ENCODE peak calls at places on chromosomes 2 and 18, in eight cellular contexts. One of them, this sample, is unnamed.
A peak's percentile ranks its signal among the peaks of the same experiment; 100 is the strongest.

GRCh38 chr2:109280804-109281203 is 151.8 kb downstream of the SH3RF3 start:
- DNase-seq in GM12865: peak; percentile 14
- DNase-seq in upper lobe of right lung: no peak
- DNase-seq in A549: peak; percentile 9
- DNase-seq in psoas muscle: no peak
- DNase-seq in PC-9: no peak
- DNase-seq in bronchial epithelial cell: no peak
- DNase-seq in brain microvascular endothelial cell: no peak
- DNase-seq in this sample: no peak

GRCh38 chr2:11254100-11254536 is 90.3 kb downstream of the ROCK2 start:
- DNase-seq in GM12865: no peak
- DNase-seq in brain microvascular endothelial cell: no peak
- DNase-seq in upper lobe of right lung: no peak
- DNase-seq in PC-9: no peak
- DNase-seq in bronchial epithelial cell: peak; percentile 30
- DNase-seq in A549: peak; percentile 55
- DNase-seq in psoas muscle: no peak
- DNase-seq in this sample: no peak

GRCh38 chr2:49154140-49154539 is at the start of gene FSHR:
- DNase-seq in bronchial epithelial cell: no peak
- DNase-seq in psoas muscle: no peak
- DNase-seq in PC-9: no peak
- DNase-seq in GM12865: no peak
- DNase-seq in brain microvascular endothelial cell: no peak
- DNase-seq in upper lobe of right lung: no peak
- DNase-seq in A549: no peak
- DNase-seq in this sample: no peak

GRCh38 chr2:148044322-148044721 is 23.4 kb downstream of the MBD5 start:
- DNase-seq in upper lobe of right lung: no peak
- DNase-seq in PC-9: no peak
- DNase-seq in GM12865: no peak
- DNase-seq in brain microvascular endothelial cell: no peak
- DNase-seq in bronchial epithelial cell: peak; percentile 73
- DNase-seq in psoas muscle: no peak
- DNase-seq in A549: peak; percentile 18
- DNase-seq in this sample: no peak

GRCh38 chr2:177164584-177165052 is 48.0 kb upstream of the HNRNPA3 start:
- DNase-seq in GM12865: peak; percentile 84
- DNase-seq in upper lobe of right lung: peak; percentile 82
- DNase-seq in bronchial epithelial cell: peak; percentile 69
- DNase-seq in psoas muscle: peak; percentile 76
- DNase-seq in brain microvascular endothelial cell: peak; percentile 82
- DNase-seq in PC-9: peak; percentile 87
- DNase-seq in A549: peak; percentile 82
- DNase-seq in this sample: peak; percentile 63

GRCh38 chr18:25830787-25831186 is 259.6 kb downstream of the SS18 start:
- DNase-seq in A549: no peak
- DNase-seq in bronchial epithelial cell: no peak
- DNase-seq in GM12865: no peak
- DNase-seq in PC-9: no peak
- DNase-seq in upper lobe of right lung: no peak
- DNase-seq in psoas muscle: peak; percentile 54
- DNase-seq in brain microvascular endothelial cell: peak; percentile 68
- DNase-seq in this sample: no peak

GRCh38 chr2:215415820-215416613 is 19.9 kb downstream of the FN1 start:
- DNase-seq in PC-9: no peak
- DNase-seq in upper lobe of right lung: no peak
- DNase-seq in brain microvascular endothelial cell: no peak
- DNase-seq in psoas muscle: no peak
- DNase-seq in GM12865: no peak
- DNase-seq in bronchial epithelial cell: no peak
- DNase-seq in A549: no peak
- DNase-seq in this sample: no peak

GRCh38 chr18:12726774-12727550 is 24.1 kb downstream of the PSMG2 start:
- DNase-seq in brain microvascular endothelial cell: peak; percentile 78
- DNase-seq in psoas muscle: no peak
- DNase-seq in GM12865: peak; percentile 79
- DNase-seq in A549: peak; percentile 73
- DNase-seq in bronchial epithelial cell: peak; percentile 74
- DNase-seq in upper lobe of right lung: no peak
- DNase-seq in PC-9: peak; percentile 68
- DNase-seq in this sample: peak; percentile 72

GRCh38 chr2:190137561-190137960 is 75.0 kb upstream of the MSTN start:
- DNase-seq in brain microvascular endothelial cell: peak; percentile 22
- DNase-seq in psoas muscle: no peak
- DNase-seq in upper lobe of right lung: no peak
- DNase-seq in PC-9: no peak
- DNase-seq in bronchial epithelial cell: no peak
- DNase-seq in GM12865: no peak
- DNase-seq in A549: no peak
- DNase-seq in this sample: no peak

GRCh38 chr2:105403785-105404698 is 5.2 kb upstream of the FHL2 start:
- DNase-seq in A549: peak; percentile 67
- DNase-seq in bronchial epithelial cell: peak; percentile 100
- DNase-seq in upper lobe of right lung: no peak
- DNase-seq in brain microvascular endothelial cell: peak; percentile 75
- DNase-seq in GM12865: no peak
- DNase-seq in PC-9: peak; percentile 82
- DNase-seq in psoas muscle: no peak
- DNase-seq in this sample: no peak
- TF ChIP-seq CTCF in A549: peak; percentile 37
- TF ChIP-seq CTCF in bronchial epithelial cell: peak; percentile 44
- TF ChIP-seq CTCF in upper lobe of right lung: no peak
- TF ChIP-seq CTCF in brain microvascular endothelial cell: peak; percentile 73
- TF ChIP-seq CTCF in GM12865: peak; percentile 11
- TF ChIP-seq CTCF in PC-9: peak; percentile 64
- TF ChIP-seq CTCF in psoas muscle: peak; percentile 45
- TF ChIP-seq CTCF in this sample: no peak

DNA sequence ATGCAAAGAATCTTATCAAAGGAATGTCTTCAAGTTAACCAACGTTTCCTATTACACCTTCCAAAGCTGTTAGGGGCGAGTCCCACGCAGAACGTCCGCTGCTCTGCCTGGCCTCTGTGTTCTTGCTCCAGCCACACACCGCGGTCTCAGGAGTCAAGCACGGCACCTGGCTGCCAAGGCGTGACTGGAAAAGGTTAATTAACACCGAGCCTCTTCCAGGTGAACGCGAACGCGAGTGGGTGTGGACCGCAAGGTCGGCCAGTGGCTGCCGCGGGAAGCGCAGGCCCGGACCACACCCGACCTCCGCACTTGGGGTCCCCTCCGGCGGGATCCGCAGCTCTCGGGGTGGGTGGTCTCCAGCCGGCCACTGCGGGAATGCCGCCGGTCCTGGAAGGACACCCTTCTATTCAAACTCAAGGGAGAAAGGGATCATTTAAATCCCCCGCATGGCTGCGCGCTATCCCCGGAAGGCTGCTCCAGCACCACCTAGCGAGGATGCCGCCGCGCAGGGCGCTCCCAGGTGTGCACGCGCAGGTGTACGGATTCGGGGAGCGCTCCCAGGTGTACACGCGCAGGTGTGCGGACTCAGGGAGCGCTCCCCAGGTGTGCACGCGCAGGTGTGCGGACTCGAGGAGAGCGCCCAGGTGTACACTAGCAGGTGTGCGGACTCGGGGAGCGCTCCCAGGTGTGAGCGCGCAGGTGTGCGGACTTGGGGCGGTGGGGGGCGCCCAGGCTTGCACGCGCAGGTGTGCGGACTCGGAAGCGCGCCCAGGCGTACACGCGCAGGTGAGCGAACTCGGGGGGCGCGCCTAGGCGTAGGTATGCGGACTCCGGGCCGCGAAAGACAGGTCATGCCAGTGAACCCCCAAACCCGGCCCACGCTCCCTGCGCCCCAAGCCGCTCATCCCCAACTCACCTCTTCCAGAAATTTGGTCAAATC is 662 bp downstream of the CYB5A start:
- DNase-seq in upper lobe of right lung: peak; percentile 88
- DNase-seq in A549: no peak
- DNase-seq in GM12865: peak; percentile 7
- DNase-seq in brain microvascular endothelial cell: no peak
- DNase-seq in PC-9: peak; percentile 73
- DNase-seq in bronchial epithelial cell: peak; percentile 54
- DNase-seq in psoas muscle: no peak
- DNase-seq in this sample: peak; percentile 21
- TF ChIP-seq CTCF in upper lobe of right lung: peak; percentile 18
- TF ChIP-seq CTCF in A549: no peak
- TF ChIP-seq CTCF in GM12865: no peak
- TF ChIP-seq CTCF in brain microvascular endothelial cell: peak; percentile 9
- TF ChIP-seq CTCF in PC-9: no peak
- TF ChIP-seq CTCF in bronchial epithelial cell: peak; percentile 73
- TF ChIP-seq CTCF in psoas muscle: no peak
- TF ChIP-seq CTCF in this sample: no peak

GRCh38 chr18:34942276-34942675 is 98.9 kb upstream of the MAPRE2 start:
- DNase-seq in brain microvascular endothelial cell: peak; percentile 22
- DNase-seq in bronchial epithelial cell: no peak
- DNase-seq in upper lobe of right lung: no peak
- DNase-seq in GM12865: no peak
- DNase-seq in PC-9: no peak
- DNase-seq in psoas muscle: no peak
- DNase-seq in A549: no peak
- DNase-seq in this sample: no peak
- TF ChIP-seq CTCF in brain microvascular endothelial cell: no peak
- TF ChIP-seq CTCF in bronchial epithelial cell: no peak
- TF ChIP-seq CTCF in upper lobe of right lung: no peak
- TF ChIP-seq CTCF in GM12865: no peak
- TF ChIP-seq CTCF in PC-9: no peak
- TF ChIP-seq CTCF in psoas muscle: no peak
- TF ChIP-seq CTCF in A549: no peak
- TF ChIP-seq CTCF in this sample: no peak

GRCh38 chr2:176096986-176097819 is 2.4 kb upstream of the HOXD12 start:
- DNase-seq in GM12865: peak; percentile 79
- DNase-seq in psoas muscle: peak; percentile 58
- DNase-seq in PC-9: peak; percentile 79
- DNase-seq in A549: peak; percentile 84
- DNase-seq in bronchial epithelial cell: peak; percentile 27
- DNase-seq in upper lobe of right lung: peak; percentile 80
- DNase-seq in brain microvascular endothelial cell: peak; percentile 45
- DNase-seq in this sample: peak; percentile 79
- TF ChIP-seq CTCF in GM12865: peak; percentile 93
- TF ChIP-seq CTCF in psoas muscle: peak; percentile 83
- TF ChIP-seq CTCF in PC-9: peak; percentile 98
- TF ChIP-seq CTCF in A549: peak; percentile 88
- TF ChIP-seq CTCF in bronchial epithelial cell: peak; percentile 94
- TF ChIP-seq CTCF in upper lobe of right lung: peak; percentile 86
- TF ChIP-seq CTCF in brain microvascular endothelial cell: peak; percentile 87
- TF ChIP-seq CTCF in this sample: peak; percentile 74

GRCh38 chr2:79874015-79874414 is 361.2 kb downstream of the CTNNA2 start:
- DNase-seq in PC-9: no peak
- DNase-seq in upper lobe of right lung: no peak
- DNase-seq in GM12865: no peak
- DNase-seq in bronchial epithelial cell: no peak
- DNase-seq in brain microvascular endothelial cell: no peak
- DNase-seq in A549: no peak
- DNase-seq in psoas muscle: no peak
- DNase-seq in this sample: no peak

DNA sequence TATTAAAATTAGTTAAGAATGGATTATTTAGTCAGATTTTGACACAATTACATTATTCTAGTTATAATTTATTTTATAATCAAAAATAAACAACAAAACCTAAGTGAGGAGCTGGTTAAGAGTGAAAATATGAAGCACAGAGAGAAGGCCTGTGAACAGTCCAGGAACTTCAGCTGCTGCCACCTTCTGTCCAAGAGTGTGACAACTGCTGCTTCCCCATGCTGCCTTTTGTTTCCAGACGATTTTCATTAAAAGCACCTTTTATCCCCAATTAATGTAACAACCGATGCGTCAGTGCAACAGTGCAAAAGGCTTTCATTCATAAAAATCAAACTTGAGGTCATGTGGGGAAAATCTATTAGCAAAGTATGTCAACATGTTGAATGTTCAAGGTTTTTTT is 363.6 kb downstream of the CTNNA2 start:
- DNase-seq in GM12865: peak; percentile 3
- DNase-seq in PC-9: no peak
- DNase-seq in upper lobe of right lung: no peak
- DNase-seq in A549: peak; percentile 38
- DNase-seq in psoas muscle: no peak
- DNase-seq in brain microvascular endothelial cell: peak; percentile 1
- DNase-seq in bronchial epithelial cell: no peak
- DNase-seq in this sample: peak; percentile 18
- TF ChIP-seq CTCF in GM12865: peak; percentile 10
- TF ChIP-seq CTCF in PC-9: peak; percentile 52
- TF ChIP-seq CTCF in upper lobe of right lung: peak; percentile 18
- TF ChIP-seq CTCF in A549: peak; percentile 43
- TF ChIP-seq CTCF in psoas muscle: no peak
- TF ChIP-seq CTCF in brain microvascular endothelial cell: peak; percentile 67
- TF ChIP-seq CTCF in bronchial epithelial cell: peak; percentile 15
- TF ChIP-seq CTCF in this sample: peak; percentile 19